ENCODE peak calls at places on chromosome 1, in four cellular contexts. N, X, Y and S are unnamed samples.

GRCh38 chr1:86731416-86731815 is 27.0 kb downstream of the SH3GLB1 start:
- DNase-seq in N (no peak), X (no peak), Y (no peak), S (no peak)

GRCh38 chr1:199510314-199510713 is 517.2 kb upstream of the NR5A2 start:
- DNase-seq in N (no peak), X (peak; percentile 61), Y (no peak), S (no peak)

GRCh38 chr1:220528049-220528678 is at the start of gene MARK1:
- DNase-seq in N (peak; percentile 20), X (no peak), Y (no peak), S (peak; percentile 43)

GRCh38 chr1:1956586-1957532 is 37.8 kb upstream of the TMEM52 start:
- DNase-seq in N (no peak), X (no peak), Y (no peak), S (no peak)

GRCh38 chr1:245444181-245444580 is 289.4 kb downstream of the KIF26B start:
- DNase-seq in N (no peak), X (no peak), Y (no peak), S (no peak)

GRCh38 chr1:27372808-27373690 is 1.6 kb downstream of the FCN3 start:
- DNase-seq in N (peak; percentile 71), X (no peak), Y (no peak), S (no peak)

GRCh38 chr1:10168912-10169514 is 41.4 kb upstream of the KIF1B start:
- DNase-seq in N (no peak), X (peak; percentile 48), Y (no peak), S (no peak)

GRCh38 chr1:66374561-66375111 is 159.3 kb upstream of the SGIP1 start:
- DNase-seq in N (no peak), X (peak; percentile 96), Y (no peak), S (no peak)

GRCh38 chr1:156075158-156075557 is 7.1 kb downstream of the MEX3A start:
- DNase-seq in N (no peak), X (no peak), Y (no peak), S (no peak)

GRCh38 chr1:182549811-182550210 is 39.2 kb downstream of the RNASEL start:
- DNase-seq in N (no peak), X (no peak), Y (no peak), S (no peak)

GRCh38 chr1:207897188-207897587 is 13.7 kb downstream of the CD34 start:
- DNase-seq in N (no peak), X (no peak), Y (no peak), S (no peak)

GRCh38 chr1:24901791-24902470 is 28.1 kb downstream of the RUNX3 start:
- DNase-seq in N (no peak), X (no peak), Y (no peak), S (no peak)

GRCh38 chr1:232486454-232487202 is 143.3 kb downstream of the SIPA1L2 start:
- DNase-seq in N (no peak), X (no peak), Y (no peak), S (no peak)

GRCh38 chr1:87074001-87074795 is 159.8 kb downstream of the HS2ST1 start:
- DNase-seq in N (no peak), X (no peak), Y (no peak), S (no peak)

GRCh38 chr1:156108664-156109241 is 5.8 kb upstream of the LMNA start:
- DNase-seq in N (no peak), X (no peak), Y (no peak), S (no peak)

GRCh38 chr1:13828454-13829151 is 128.6 kb downstream of the PRDM2 start:
- DNase-seq in N (peak; percentile 81), X (no peak), Y (no peak), S (peak; percentile 63)

GRCh38 chr1:22806584-22806983 is 95.9 kb downstream of the EPHB2 start:
- DNase-seq in N (no peak), X (no peak), Y (no peak), S (no peak)

GRCh38 chr1:225260319-225260718 is 167.5 kb downstream of the LBR start:
- DNase-seq in N (no peak), X (no peak), Y (no peak), S (no peak)

GRCh38 chr1:84621553-84621952 is 47.3 kb upstream of the CTBS start:
- DNase-seq in N (no peak), X (no peak), Y (no peak), S (no peak)

GRCh38 chr1:168243636-168244212 is 17.9 kb downstream of the SFT2D2 start:
- DNase-seq in N (no peak), X (no peak), Y (no peak), S (no peak)

GRCh38 chr1:160328171-160328570 is 14.9 kb downstream of the COPA start:
- DNase-seq in N (no peak), X (no peak), Y (no peak), S (no peak)

GRCh38 chr1:22613226-22613918 is 23.1 kb upstream of the C1QA start:
- DNase-seq in N (no peak), X (no peak), Y (no peak), S (no peak)

GRCh38 chr1:220544901-220545303 is 17.0 kb downstream of the MARK1 start:
- DNase-seq in N (no peak), X (no peak), Y (no peak), S (no peak)

GRCh38 chr1:145872421-145872891 is 13.2 kb downstream of the ANKRD35 start:
- DNase-seq in N (no peak), X (no peak), Y (peak; percentile 54), S (no peak)

GRCh38 chr1:61056674-61057439 is 25.5 kb upstream of the NFIA start:
- DNase-seq in N (peak; percentile 59), X (no peak), Y (peak; percentile 50), S (no peak)

GRCh38 chr1:180898441-180899219 is 14.1 kb upstream of the KIAA1614 start:
- DNase-seq in N (no peak), X (no peak), Y (no peak), S (no peak)

GRCh38 chr1:5554784-5555183 is 437.4 kb downstream of the NPHP4 start:
- DNase-seq in N (no peak), X (no peak), Y (no peak), S (no peak)

GRCh38 chr1:26064591-26064990 is 2.8 kb downstream of the TRIM63 start:
- DNase-seq in N (no peak), X (no peak), Y (no peak), S (no peak)

GRCh38 chr1:110254604-110255003 is 44.5 kb downstream of the KCNC4 start:
- DNase-seq in N (no peak), X (no peak), Y (no peak), S (no peak)
- TF ChIP-seq SPI1 in N (no peak), X (no peak), Y (no peak), S (no peak)

DNA sequence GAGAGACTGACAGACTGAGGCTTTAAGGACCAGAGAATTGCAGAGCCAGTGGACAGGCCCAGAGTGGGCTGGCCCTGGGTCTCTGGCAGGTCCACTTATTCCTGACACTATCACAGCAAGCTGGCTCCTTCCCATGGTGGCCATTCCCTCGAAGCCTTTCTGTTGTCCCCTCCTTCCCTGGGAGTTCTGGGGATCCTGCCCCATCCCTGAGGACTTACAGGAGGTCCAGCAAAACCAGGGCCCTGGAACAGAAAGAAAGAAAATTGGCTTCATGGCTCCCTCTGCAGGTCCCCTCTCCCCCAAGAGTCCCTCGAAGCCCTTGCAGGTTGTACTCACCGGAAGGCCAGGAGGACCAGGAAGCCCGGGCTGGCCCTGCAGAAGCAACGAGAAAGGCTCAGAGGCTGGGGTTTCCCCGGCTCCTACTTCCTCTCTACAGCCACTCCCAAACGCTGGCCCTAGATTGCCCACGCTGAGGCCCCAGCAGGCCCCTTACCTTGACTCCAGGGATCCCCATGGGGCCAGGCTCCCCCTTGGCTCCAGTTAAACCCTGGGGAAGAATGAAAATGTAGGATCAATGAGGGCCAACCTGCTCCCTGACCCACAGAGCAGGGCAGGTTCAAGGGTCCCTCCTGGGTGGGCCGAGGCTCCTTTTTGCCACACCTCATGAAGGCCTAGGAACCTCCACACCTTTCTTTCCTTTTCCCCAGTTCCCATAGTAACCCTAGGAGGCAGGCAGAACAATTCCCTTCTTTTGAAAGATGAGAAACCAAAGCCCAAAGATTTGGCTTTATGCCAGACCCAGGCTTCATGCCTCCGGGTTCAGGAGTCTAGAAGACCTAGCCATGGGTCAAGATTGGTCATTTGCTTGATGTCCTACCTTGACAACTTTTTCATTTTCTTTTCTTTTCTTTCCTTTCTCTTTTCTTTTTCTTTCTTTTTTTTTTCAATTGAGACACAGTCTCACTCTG is 4.6 kb downstream of the COL9A2 start:
- DNase-seq in N (no peak), X (peak; percentile 53), Y (peak; percentile 69), S (peak; percentile 78)
- TF ChIP-seq SPI1 in N (peak; percentile 81), X (peak; percentile 94), Y (peak; percentile 88), S (peak; percentile 93)

GRCh38 chr1:234776875-234777849 is 167.2 kb upstream of the IRF2BP2 start:
- DNase-seq in N (peak; percentile 52), X (no peak), Y (no peak), S (no peak)
- TF ChIP-seq SPI1 in N (no peak), X (no peak), Y (no peak), S (no peak)

GRCh38 chr1:54608561-54609230 is 14.6 kb downstream of the FAM151A start:
- DNase-seq in N (no peak), X (no peak), Y (no peak), S (no peak)

GRCh38 chr1:54610601-54611580 is 12.4 kb downstream of the FAM151A start:
- DNase-seq in N (no peak), X (no peak), Y (no peak), S (no peak)

GRCh38 chr1:54610048-54610447 is 13.3 kb downstream of the FAM151A start:
- DNase-seq in N (no peak), X (no peak), Y (no peak), S (no peak)

GRCh38 chr1:54607821-54608220 is 15.5 kb downstream of the FAM151A start:
- DNase-seq in N (no peak), X (no peak), Y (no peak), S (no peak)

GRCh38 chr1:54609301-54609921 is 13.9 kb downstream of the FAM151A start:
- DNase-seq in N (no peak), X (no peak), Y (no peak), S (no peak)
- TF ChIP-seq SPI1 in N (no peak), X (no peak), Y (no peak), S (no peak)